ENCODE peak calls at places on chromosomes 6 and 20, in nine cellular contexts. S is uterus, B is GM12864, V is A549, Q is mesothelial cell of epicardium, W is tibial artery, U is MCF 10A, K is thoracic aorta, F is upper lobe of right lung. H is an unnamed sample.

GRCh38 chr6:152508477-152508876 is 128.7 kb downstream of the SYNE1 start:
- DNase-seq in S (no peak), B (no peak), V (no peak), Q (no peak), W (no peak), U (no peak), K (no peak), F (no peak), H (no peak)

GRCh38 chr20:1720226-1720625 is 62.6 kb upstream of the SIRPG start:
- DNase-seq in S (no peak), B (no peak), V (no peak), Q (no peak), W (no peak), U (peak; percentile 34), K (no peak), F (no peak), H (no peak)

GRCh38 chr20:20603339-20603990 is 109.0 kb downstream of the RALGAPA2 start:
- DNase-seq in S (no peak), B (peak; percentile 87), V (no peak), Q (no peak), W (no peak), U (peak; percentile 88), K (no peak), F (no peak), H (no peak)

GRCh38 chr20:20219016-20219415 is 148.9 kb upstream of the INSM1 start:
- DNase-seq in S (no peak), B (no peak), V (no peak), Q (no peak), W (no peak), U (no peak), K (no peak), F (no peak), H (no peak)

GRCh38 chr6:122184260-122184934 is 215.1 kb upstream of the HSF2 start:
- DNase-seq in S (no peak), B (no peak), V (peak; percentile 2), Q (no peak), W (no peak), U (peak; percentile 29), K (no peak), F (no peak), H (no peak)

GRCh38 chr20:2101057-2101934 is at the start of gene STK35:
- DNase-seq in S (peak; percentile 78), B (peak; percentile 27), V (peak; percentile 91), Q (no peak), W (no peak), U (peak; percentile 65), K (peak; percentile 31), F (no peak), H (no peak)

GRCh38 chr6:47044418-47044817 is 2.3 kb upstream of the ADGRF1 start:
- DNase-seq in S (no peak), B (no peak), V (no peak), Q (no peak), W (no peak), U (peak; percentile 83), K (no peak), F (no peak), H (no peak)

GRCh38 chr6:142531727-142532126 is 229.9 kb downstream of the ADGRG6 start:
- DNase-seq in S (no peak), B (no peak), V (no peak), Q (no peak), W (no peak), U (no peak), K (no peak), F (no peak), H (no peak)

GRCh38 chr6:1135726-1136414 is 176.0 kb upstream of the FOXQ1 start:
- DNase-seq in S (no peak), B (no peak), V (no peak), Q (no peak), W (no peak), U (peak; percentile 38), K (no peak), F (no peak), H (no peak)

GRCh38 chr6:142846459-142846831 is 98.5 kb downstream of the HIVEP2 start:
- DNase-seq in S (no peak), B (no peak), V (no peak), Q (no peak), W (no peak), U (peak; percentile 65), K (no peak), F (no peak), H (no peak)

GRCh38 chr20:61615806-61616205 is 363.7 kb downstream of the CDH4 start:
- DNase-seq in S (no peak), B (no peak), V (no peak), Q (no peak), W (no peak), U (no peak), K (no peak), F (no peak), H (no peak)

GRCh38 chr20:18669241-18670019 is 81.6 kb downstream of the DTD1 start:
- DNase-seq in S (no peak), B (no peak), V (no peak), Q (no peak), W (no peak), U (no peak), K (no peak), F (no peak), H (no peak)

GRCh38 chr20:64238115-64238825 is 17.3 kb upstream of the PCMTD2 start:
- DNase-seq in S (no peak), B (no peak), V (no peak), Q (no peak), W (no peak), U (no peak), K (no peak), F (peak; percentile 40), H (no peak)

GRCh38 chr20:4918473-4918872 is 82.8 kb downstream of the SLC23A2 start:
- DNase-seq in S (no peak), B (no peak), V (no peak), Q (no peak), W (no peak), U (no peak), K (no peak), F (no peak), H (no peak)

GRCh38 chr20:4227085-4227821 is 211.9 kb upstream of the RNF24 start:
- DNase-seq in S (no peak), B (no peak), V (peak; percentile 54), Q (no peak), W (no peak), U (peak; percentile 74), K (no peak), F (no peak), H (no peak)

GRCh38 chr20:19757973-19758887 is at the start of gene RIN2:
- DNase-seq in S (peak; percentile 84), B (no peak), V (peak; percentile 98), Q (peak; percentile 91), W (peak; percentile 95), U (peak; percentile 82), K (peak; percentile 73), F (peak; percentile 95), H (peak; percentile 94)

GRCh38 chr20:2800590-2801458 is at the start of gene CPXM1:
- DNase-seq in S (no peak), B (no peak), V (no peak), Q (no peak), W (no peak), U (no peak), K (no peak), F (no peak), H (no peak)

DNA sequence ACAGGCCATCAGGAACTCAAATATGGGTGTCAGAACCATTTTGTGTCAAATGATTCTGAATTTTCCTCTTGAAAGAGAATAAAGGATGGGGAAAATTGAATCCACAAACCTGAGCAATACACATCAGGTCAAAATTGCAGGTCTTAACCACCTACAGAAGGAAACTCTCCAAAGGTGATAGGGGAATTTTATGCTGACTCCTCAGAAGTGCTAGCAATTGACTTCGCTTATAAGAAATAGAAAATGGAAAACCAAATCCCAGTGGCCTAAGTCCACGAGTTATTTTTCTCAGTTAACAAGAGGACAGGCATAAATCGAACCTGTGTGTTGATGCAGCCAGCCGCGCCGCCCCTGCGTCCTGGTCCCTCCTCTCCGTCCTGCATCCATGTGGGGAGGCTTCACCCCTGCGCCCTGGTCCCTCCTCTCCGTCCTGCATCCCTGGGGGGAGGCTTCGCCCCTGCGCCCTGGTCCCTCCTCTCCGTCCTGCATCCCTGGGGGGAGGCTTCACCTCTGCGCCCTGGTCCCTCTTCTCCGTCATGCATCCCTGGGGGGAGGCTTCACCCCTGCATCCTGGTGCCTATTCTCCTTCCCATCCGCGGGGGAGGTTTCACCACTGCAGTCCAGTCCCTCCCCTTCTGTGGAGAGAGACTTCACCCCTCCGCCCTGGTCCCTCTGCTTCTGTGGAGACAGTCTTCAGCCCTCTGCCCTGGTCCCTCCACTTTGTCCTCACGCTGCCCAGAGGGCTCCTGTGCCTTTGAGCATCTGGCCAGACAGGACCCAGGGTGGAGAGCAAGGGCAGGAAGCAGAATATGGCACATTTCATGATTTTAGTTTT is 230.3 kb downstream of the SMOC2 start:
- DNase-seq in S (no peak), B (no peak), V (no peak), Q (no peak), W (no peak), U (no peak), K (no peak), F (peak; percentile 58), H (no peak)
- TF ChIP-seq CTCF in S (no peak), B (no peak), V (no peak), Q (no peak), W (no peak), U (no peak), K (no peak), F (no peak), H (no peak)

DNA sequence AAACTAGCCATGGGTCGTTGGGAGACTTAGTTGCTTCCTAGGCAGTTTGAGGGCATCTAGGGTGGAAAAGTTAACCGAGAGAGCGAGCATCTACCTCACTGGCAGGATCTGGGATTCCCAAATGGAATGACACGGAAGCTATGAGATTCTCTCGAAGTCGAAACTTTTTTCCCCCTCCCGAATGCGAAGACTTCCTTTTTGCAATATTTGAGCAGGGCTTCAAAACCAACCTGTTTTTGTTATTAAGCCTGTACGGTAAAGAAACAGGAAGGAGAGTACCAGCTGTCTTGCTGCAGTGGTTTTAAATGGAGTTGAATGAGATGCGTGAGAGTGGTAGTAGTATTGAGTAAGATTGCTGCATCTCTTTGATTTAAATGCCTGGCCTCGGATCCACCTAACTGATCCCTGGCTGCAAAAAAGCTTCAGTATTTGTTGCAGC is 1.1 kb downstream of the NCOA3 start:
- DNase-seq in S (no peak), B (no peak), V (peak; percentile 44), Q (no peak), W (no peak), U (peak; percentile 58), K (no peak), F (no peak), H (no peak)
- TF ChIP-seq CTCF in S (no peak), B (no peak), V (no peak), Q (no peak), W (no peak), U (no peak), K (no peak), F (no peak), H (no peak)

DNA sequence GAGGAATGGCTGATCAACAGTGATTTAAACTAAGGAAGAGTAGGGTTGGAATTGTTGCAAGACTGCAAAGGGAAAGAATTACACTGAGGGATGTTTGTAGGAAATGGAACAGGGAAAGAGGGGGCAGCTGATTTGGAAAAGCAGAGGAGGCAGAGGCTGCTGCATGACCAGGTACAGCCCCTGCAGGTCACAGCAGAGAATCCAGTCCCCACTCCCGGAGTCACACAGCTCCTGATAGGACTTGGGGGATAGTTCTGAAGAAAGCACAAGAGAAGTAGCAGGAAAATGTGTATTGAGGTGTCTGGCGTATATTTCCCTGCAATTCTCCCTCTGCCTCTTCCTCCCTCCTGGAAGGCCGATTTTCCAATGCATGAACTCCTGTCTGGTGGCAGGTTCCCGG is 92.5 kb upstream of the PDE10A start:
- DNase-seq in S (no peak), B (no peak), V (no peak), Q (no peak), W (no peak), U (no peak), K (no peak), F (no peak), H (no peak)
- TF ChIP-seq CTCF in S (no peak), B (no peak), V (no peak), Q (no peak), W (no peak), U (no peak), K (no peak), F (no peak), H (no peak)

GRCh38 chr20:15378151-15378550 is 1040.7 kb upstream of the FLRT3 start:
- DNase-seq in S (no peak), B (no peak), V (no peak), Q (no peak), W (no peak), U (no peak), K (no peak), F (no peak), H (no peak)
- TF ChIP-seq CTCF in S (no peak), B (no peak), V (peak; percentile 6), Q (no peak), W (no peak), U (no peak), K (no peak), F (no peak), H (peak; percentile 51)

H was measured in chondrocyte.